ENCODE peak calls at places on chromosome 10, in eight cellular contexts. F is NCI-H2029; O is left cardiac atrium; K is globus pallidus; Q is left ventricle myocardium inferior; T is GM12892; C is ureter; E is activated naive CD4-positive, alpha-beta T cell treated with anti-CD3 and anti-CD28 coated beads for 36 hours. R is an unnamed sample.

GRCh38 chr10:46286991-46287693 is at the start of gene ANTXRL:
- DNase-seq in F (no peak), O (no peak), K (no peak), Q (no peak), T (no peak), C (no peak), E (no peak), R (no peak)

GRCh38 chr10:109933984-109934565 is 10.8 kb upstream of the XPNPEP1 start:
- DNase-seq in F (no peak), O (no peak), K (no peak), Q (no peak), T (no peak), C (no peak), E (no peak), R (no peak)

GRCh38 chr10:96995851-96996250 is 163.8 kb downstream of the LCOR start:
- DNase-seq in F (no peak), O (no peak), K (no peak), Q (no peak), T (no peak), C (no peak), E (no peak), R (no peak)

GRCh38 chr10:3757638-3758490 is 27.1 kb downstream of the KLF6 start:
- DNase-seq in F (no peak), O (no peak), K (no peak), Q (no peak), T (no peak), C (no peak), E (peak), R (no peak)

GRCh38 chr10:71526662-71527061 is 129.9 kb downstream of the CDH23 start:
- DNase-seq in F (no peak), O (no peak), K (no peak), Q (no peak), T (no peak), C (no peak), E (no peak), R (no peak)

GRCh38 chr10:123687758-123688157 is 21.6 kb downstream of the GPR26 start:
- DNase-seq in F (no peak), O (no peak), K (no peak), Q (no peak), T (no peak), C (no peak), E (no peak), R (no peak)

GRCh38 chr10:103861501-103861900 is 6.1 kb upstream of the SH3PXD2A start:
- DNase-seq in F (no peak), O (no peak), K (no peak), Q (no peak), T (no peak), C (no peak), E (no peak), R (no peak)

GRCh38 chr10:35910234-35910633 is 268.1 kb upstream of the FZD8 start:
- DNase-seq in F (no peak), O (no peak), K (no peak), Q (no peak), T (no peak), C (no peak), E (no peak), R (no peak)

GRCh38 chr10:71395621-71396020 is 1.1 kb upstream of the CDH23 start:
- DNase-seq in F (no peak), O (no peak), K (no peak), Q (no peak), T (no peak), C (peak), E (no peak), R (no peak)

GRCh38 chr10:96588060-96588554 is 1.3 kb upstream of the TM9SF3 start:
- DNase-seq in F (no peak), O (no peak), K (no peak), Q (no peak), T (no peak), C (no peak), E (no peak), R (no peak)

GRCh38 chr10:91589015-91589655 is 43.7 kb downstream of the PPP1R3C start:
- DNase-seq in F (no peak), O (peak), K (no peak), Q (peak), T (no peak), C (peak), E (no peak), R (peak)

GRCh38 chr10:132574783-132575319 is 37.3 kb downstream of the INPP5A start:
- DNase-seq in F (no peak), O (no peak), K (no peak), Q (no peak), T (no peak), C (no peak), E (no peak), R (no peak)

GRCh38 chr10:75127481-75127880 is 16.0 kb downstream of the SAMD8 start:
- DNase-seq in F (no peak), O (no peak), K (no peak), Q (no peak), T (no peak), C (no peak), E (no peak), R (no peak)

GRCh38 chr10:71601273-71601672 is 118.3 kb downstream of the C10orf105 start:
- DNase-seq in F (no peak), O (no peak), K (no peak), Q (no peak), T (no peak), C (no peak), E (no peak), R (no peak)

GRCh38 chr10:72049969-72050781 is 38.2 kb downstream of the SPOCK2 start:
- DNase-seq in F (no peak), O (no peak), K (no peak), Q (no peak), T (no peak), C (no peak), E (no peak), R (no peak)

GRCh38 chr10:94102436-94102835 is 108.7 kb downstream of the PLCE1 start:
- DNase-seq in F (no peak), O (no peak), K (no peak), Q (no peak), T (no peak), C (no peak), E (no peak), R (no peak)

GRCh38 chr10:17134737-17135260 is 5.2 kb upstream of the CUBN start:
- DNase-seq in F (no peak), O (no peak), K (no peak), Q (no peak), T (no peak), C (no peak), E (no peak), R (no peak)

GRCh38 chr10:84205049-84205852 is 10.9 kb downstream of the CDHR1 start:
- DNase-seq in F (no peak), O (no peak), K (peak), Q (peak), T (peak), C (peak), E (peak), R (peak)

GRCh38 chr10:126924915-126925300 is 19.7 kb downstream of the DOCK1 start:
- DNase-seq in F (no peak), O (no peak), K (no peak), Q (no peak), T (no peak), C (no peak), E (no peak), R (no peak)

GRCh38 chr10:71084061-71084817 is 128.1 kb upstream of the UNC5B start:
- DNase-seq in F (no peak), O (no peak), K (no peak), Q (no peak), T (no peak), C (peak), E (peak), R (peak)

GRCh38 chr10:79938728-79939380 is 10.1 kb downstream of the SFTPD start:
- DNase-seq in F (no peak), O (peak), K (peak), Q (peak), T (no peak), C (no peak), E (peak), R (no peak)

GRCh38 chr10:48614481-48615383 is 9.9 kb upstream of the ARHGAP22 start:
- DNase-seq in F (no peak), O (no peak), K (no peak), Q (no peak), T (no peak), C (no peak), E (no peak), R (no peak)

GRCh38 chr10:97131702-97132101 is 54.1 kb downstream of the SLIT1 start:
- DNase-seq in F (peak), O (no peak), K (no peak), Q (no peak), T (no peak), C (no peak), E (no peak), R (no peak)

GRCh38 chr10:77873558-77874380 is 52.8 kb downstream of the DLG5 start:
- DNase-seq in F (peak), O (peak), K (no peak), Q (no peak), T (peak), C (peak), E (peak), R (peak)

GRCh38 chr10:114715171-114715670 is 57.1 kb upstream of the ABLIM1 start:
- DNase-seq in F (no peak), O (peak), K (peak), Q (no peak), T (no peak), C (no peak), E (no peak), R (no peak)

GRCh38 chr10:35795131-35795819 is 153.2 kb upstream of the FZD8 start:
- DNase-seq in F (peak), O (peak), K (no peak), Q (no peak), T (no peak), C (no peak), E (no peak), R (no peak)

GRCh38 chr10:88974012-88974411 is 16.6 kb upstream of the FAS start:
- DNase-seq in F (no peak), O (no peak), K (no peak), Q (no peak), T (no peak), C (no peak), E (no peak), R (no peak)

GRCh38 chr10:110442746-110443145 is 55.0 kb upstream of the DUSP5 start:
- DNase-seq in F (no peak), O (no peak), K (no peak), Q (no peak), T (no peak), C (no peak), E (peak), R (no peak)

GRCh38 chr10:106513328-106513727 is 651.2 kb downstream of the SORCS1 start:
- DNase-seq in F (no peak), O (no peak), K (peak), Q (no peak), T (no peak), C (no peak), E (no peak), R (no peak)

GRCh38 chr10:29239569-29240472 is 49.0 kb upstream of the LYZL1 start:
- DNase-seq in F (no peak), O (no peak), K (no peak), Q (no peak), T (no peak), C (no peak), E (no peak), R (no peak)

GRCh38 chr10:71725998-71726672 is 6.6 kb upstream of the C10orf105 start:
- DNase-seq in F (no peak), O (no peak), K (no peak), Q (no peak), T (no peak), C (no peak), E (peak), R (no peak)

GRCh38 chr10:29596826-29597225 is 37.9 kb downstream of the SVIL start:
- DNase-seq in F (no peak), O (no peak), K (no peak), Q (no peak), T (no peak), C (no peak), E (no peak), R (no peak)